ENCODE peak calls at places on chromosomes 11 and 22, in seven cellular contexts. F is GM10248, D is NCI-H1092 treated with DMSO at 0.1 percent for 48 hours, O is AG04449, S is hippocampal formation, T is PC-9, R is NCI-H2171. P is an unnamed sample.

GRCh38 chr11:19739872-19740271 is 27.2 kb downstream of the NAV2 start:
- DNase-seq in F (no peak), D (peak; percentile 11), O (no peak), S (peak; percentile 35), T (no peak), R (no peak), P (peak; percentile 38)

GRCh38 chr11:17250561-17251350 is 25.8 kb upstream of the NUCB2 start:
- DNase-seq in F (no peak), D (no peak), O (no peak), S (no peak), T (no peak), R (no peak), P (no peak)

GRCh38 chr11:115047631-115048030 is 369.3 kb downstream of the NXPE2 start:
- DNase-seq in F (no peak), D (no peak), O (no peak), S (no peak), T (no peak), R (no peak), P (no peak)

GRCh38 chr11:83069441-83070043 is 2.2 kb downstream of the RAB30 start:
- DNase-seq in F (no peak), D (peak; percentile 15), O (no peak), S (no peak), T (no peak), R (no peak), P (no peak)

GRCh38 chr11:130071211-130071712 is 1.6 kb downstream of the APLP2 start:
- DNase-seq in F (no peak), D (peak; percentile 37), O (no peak), S (peak; percentile 33), T (no peak), R (no peak), P (no peak)

GRCh38 chr11:134223066-134223465 is 701 bp downstream of the NCAPD3 start:
- DNase-seq in F (no peak), D (no peak), O (no peak), S (no peak), T (no peak), R (no peak), P (no peak)

GRCh38 chr22:45006101-45006872 is 3.5 kb downstream of the PHF21B start:
- DNase-seq in F (no peak), D (no peak), O (no peak), S (peak; percentile 43), T (no peak), R (no peak), P (no peak)

GRCh38 chr11:91859666-91860065 is 365.0 kb upstream of the FAT3 start:
- DNase-seq in F (no peak), D (no peak), O (no peak), S (no peak), T (peak; percentile 12), R (no peak), P (no peak)

GRCh38 chr11:57278721-57279095 is 41.7 kb upstream of the APLNR start:
- DNase-seq in F (no peak), D (no peak), O (no peak), S (no peak), T (no peak), R (no peak), P (no peak)

GRCh38 chr11:120645639-120646038 is 134.1 kb downstream of the GRIK4 start:
- DNase-seq in F (no peak), D (peak; percentile 87), O (no peak), S (no peak), T (no peak), R (peak; percentile 38), P (no peak)

GRCh38 chr22:11629661-11630385 is 3898.2 kb upstream of the OR11H1 start:
- DNase-seq in F (no peak), D (no peak), O (no peak), S (no peak), T (no peak), R (no peak), P (no peak)

GRCh38 chr22:46114518-46115387 is 35.6 kb upstream of the PPARA start:
- DNase-seq in F (no peak), D (no peak), O (no peak), S (no peak), T (no peak), R (no peak), P (no peak)

GRCh38 chr11:30478923-30479322 is 107.2 kb downstream of the MPPED2 start:
- DNase-seq in F (no peak), D (no peak), O (no peak), S (no peak), T (no peak), R (no peak), P (no peak)

GRCh38 chr11:73931951-73932350 is 18.9 kb upstream of the DNAJB13 start:
- DNase-seq in F (no peak), D (no peak), O (no peak), S (no peak), T (no peak), R (no peak), P (no peak)

GRCh38 chr22:37563153-37564081 is 3.1 kb downstream of the CDC42EP1 start:
- DNase-seq in F (no peak), D (no peak), O (peak; percentile 68), S (peak; percentile 92), T (peak; percentile 88), R (no peak), P (no peak)

GRCh38 chr11:108703916-108704315 is 39.0 kb downstream of the DDX10 start:
- DNase-seq in F (no peak), D (no peak), O (no peak), S (no peak), T (no peak), R (no peak), P (no peak)

GRCh38 chr11:119729581-119730346 is 764 bp upstream of the NECTIN1 start:
- DNase-seq in F (peak; percentile 40), D (no peak), O (no peak), S (no peak), T (peak; percentile 38), R (no peak), P (no peak)

GRCh38 chr11:67524480-67524808 is 1.2 kb upstream of the CABP2 start:
- DNase-seq in F (no peak), D (no peak), O (no peak), S (no peak), T (no peak), R (no peak), P (no peak)

GRCh38 chr11:33258631-33259184 is 1.5 kb downstream of the HIPK3 start:
- DNase-seq in F (no peak), D (no peak), O (no peak), S (no peak), T (no peak), R (peak; percentile 88), P (no peak)

GRCh38 chr22:27723708-27724107 is 77.8 kb downstream of the MN1 start:
- DNase-seq in F (no peak), D (no peak), O (no peak), S (no peak), T (no peak), R (no peak), P (no peak)

GRCh38 chr22:38202437-38203089 is 769 bp downstream of the MAFF start:
- DNase-seq in F (no peak), D (peak; percentile 36), O (no peak), S (no peak), T (peak; percentile 73), R (peak; percentile 55), P (peak; percentile 71)

GRCh38 chr22:22865311-22866072 is 22.1 kb upstream of the IGLL5 start:
- DNase-seq in F (peak; percentile 45), D (no peak), O (no peak), S (no peak), T (no peak), R (peak; percentile 61), P (no peak)

GRCh38 chr22:30572840-30573593 is 1.4 kb downstream of the GAL3ST1 start:
- DNase-seq in F (no peak), D (no peak), O (no peak), S (peak; percentile 62), T (no peak), R (peak; percentile 22), P (peak; percentile 60)

P was measured in glutamatergic neuron.